ENCODE peak calls at places on chromosomes 7 and 10, in nine cellular contexts. One of them, this sample, is unnamed.

GRCh38 chr10:8238989-8239388 is 184.5 kb downstream of the GATA3 start:
- DNase-seq in heart left ventricle: no peak
- DNase-seq in glutamatergic neuron: no peak
- DNase-seq in stimulated activated CD4-positive, alpha-beta T cell treated with anti-CD3 and anti-CD28 coated beads, Interleukin-12 subunit alpha, Interleukin-12 subunit beta, amount 100 ng/mL, for 48 hours: no peak
- DNase-seq in DMS53: no peak
- DNase-seq in NCI-H774: no peak
- DNase-seq in NCI-H1092: no peak
- DNase-seq in A172: no peak
- DNase-seq in RWPE1: no peak
- DNase-seq in this sample: no peak

GRCh38 chr7:154695836-154696235 is 307.1 kb downstream of the PAXIP1 start:
- DNase-seq in NCI-H774: no peak
- DNase-seq in glutamatergic neuron: no peak
- DNase-seq in DMS53: no peak
- DNase-seq in stimulated activated CD4-positive, alpha-beta T cell treated with anti-CD3 and anti-CD28 coated beads, Interleukin-12 subunit alpha, Interleukin-12 subunit beta, amount 100 ng/mL, for 48 hours: no peak
- DNase-seq in RWPE1: no peak
- DNase-seq in heart left ventricle: no peak
- DNase-seq in NCI-H1092: no peak
- DNase-seq in A172: no peak
- DNase-seq in this sample: no peak

GRCh38 chr7:818031-818699 is 14.1 kb upstream of the SUN1 start:
- DNase-seq in A172: peak; percentile 61
- DNase-seq in RWPE1: no peak
- DNase-seq in heart left ventricle: no peak
- DNase-seq in NCI-H1092: no peak
- DNase-seq in NCI-H774: no peak
- DNase-seq in glutamatergic neuron: no peak
- DNase-seq in DMS53: peak; percentile 55
- DNase-seq in stimulated activated CD4-positive, alpha-beta T cell treated with anti-CD3 and anti-CD28 coated beads, Interleukin-12 subunit alpha, Interleukin-12 subunit beta, amount 100 ng/mL, for 48 hours: no peak
- DNase-seq in this sample: no peak

GRCh38 chr10:113561214-113561613 is 8.4 kb downstream of the HABP2 start:
- DNase-seq in NCI-H1092: no peak
- DNase-seq in heart left ventricle: no peak
- DNase-seq in A172: no peak
- DNase-seq in stimulated activated CD4-positive, alpha-beta T cell treated with anti-CD3 and anti-CD28 coated beads, Interleukin-12 subunit alpha, Interleukin-12 subunit beta, amount 100 ng/mL, for 48 hours: no peak
- DNase-seq in RWPE1: no peak
- DNase-seq in DMS53: no peak
- DNase-seq in glutamatergic neuron: no peak
- DNase-seq in NCI-H774: no peak
- DNase-seq in this sample: no peak

GRCh38 chr7:82362129-82362528 is 81.4 kb downstream of the CACNA2D1 start:
- DNase-seq in DMS53: no peak
- DNase-seq in heart left ventricle: no peak
- DNase-seq in RWPE1: no peak
- DNase-seq in NCI-H1092: no peak
- DNase-seq in NCI-H774: no peak
- DNase-seq in stimulated activated CD4-positive, alpha-beta T cell treated with anti-CD3 and anti-CD28 coated beads, Interleukin-12 subunit alpha, Interleukin-12 subunit beta, amount 100 ng/mL, for 48 hours: no peak
- DNase-seq in glutamatergic neuron: no peak
- DNase-seq in A172: no peak
- DNase-seq in this sample: no peak

GRCh38 chr10:86770412-86770960 is 14.1 kb downstream of the BMPR1A start:
- DNase-seq in glutamatergic neuron: no peak
- DNase-seq in DMS53: no peak
- DNase-seq in stimulated activated CD4-positive, alpha-beta T cell treated with anti-CD3 and anti-CD28 coated beads, Interleukin-12 subunit alpha, Interleukin-12 subunit beta, amount 100 ng/mL, for 48 hours: no peak
- DNase-seq in RWPE1: peak; percentile 48
- DNase-seq in NCI-H1092: no peak
- DNase-seq in heart left ventricle: no peak
- DNase-seq in A172: no peak
- DNase-seq in NCI-H774: no peak
- DNase-seq in this sample: no peak

GRCh38 chr10:76553700-76554470 is 1083.7 kb downstream of the KCNMA1 start:
- DNase-seq in A172: no peak
- DNase-seq in heart left ventricle: no peak
- DNase-seq in NCI-H774: no peak
- DNase-seq in RWPE1: no peak
- DNase-seq in glutamatergic neuron: no peak
- DNase-seq in stimulated activated CD4-positive, alpha-beta T cell treated with anti-CD3 and anti-CD28 coated beads, Interleukin-12 subunit alpha, Interleukin-12 subunit beta, amount 100 ng/mL, for 48 hours: no peak
- DNase-seq in DMS53: no peak
- DNase-seq in NCI-H1092: no peak
- DNase-seq in this sample: no peak

GRCh38 chr7:49773939-49774458 is 561 bp downstream of the VWC2 start:
- DNase-seq in DMS53: peak; percentile 74
- DNase-seq in stimulated activated CD4-positive, alpha-beta T cell treated with anti-CD3 and anti-CD28 coated beads, Interleukin-12 subunit alpha, Interleukin-12 subunit beta, amount 100 ng/mL, for 48 hours: no peak
- DNase-seq in RWPE1: no peak
- DNase-seq in A172: no peak
- DNase-seq in NCI-H1092: no peak
- DNase-seq in NCI-H774: no peak
- DNase-seq in glutamatergic neuron: peak; percentile 42
- DNase-seq in heart left ventricle: peak; percentile 43
- DNase-seq in this sample: no peak

GRCh38 chr10:83633547-83633946 is 505.8 kb upstream of the GHITM start:
- DNase-seq in NCI-H1092: no peak
- DNase-seq in DMS53: no peak
- DNase-seq in NCI-H774: no peak
- DNase-seq in glutamatergic neuron: no peak
- DNase-seq in RWPE1: no peak
- DNase-seq in A172: no peak
- DNase-seq in stimulated activated CD4-positive, alpha-beta T cell treated with anti-CD3 and anti-CD28 coated beads, Interleukin-12 subunit alpha, Interleukin-12 subunit beta, amount 100 ng/mL, for 48 hours: no peak
- DNase-seq in heart left ventricle: no peak
- DNase-seq in this sample: no peak

GRCh38 chr7:28037220-28038010 is 143.2 kb downstream of the JAZF1 start:
- DNase-seq in heart left ventricle: no peak
- DNase-seq in stimulated activated CD4-positive, alpha-beta T cell treated with anti-CD3 and anti-CD28 coated beads, Interleukin-12 subunit alpha, Interleukin-12 subunit beta, amount 100 ng/mL, for 48 hours: no peak
- DNase-seq in RWPE1: peak; percentile 84
- DNase-seq in NCI-H774: no peak
- DNase-seq in NCI-H1092: no peak
- DNase-seq in A172: peak; percentile 100
- DNase-seq in glutamatergic neuron: no peak
- DNase-seq in DMS53: peak; percentile 82
- DNase-seq in this sample: peak; percentile 44

This sample was measured in HL-60.